ENCODE peak calls at places on chromosomes 11 and 22, in ten cellular contexts. One of them, this sample, is unnamed.
A peak's percentile ranks its signal among the peaks of the same experiment; 100 is the strongest.

GRCh38 chr22:38868886-38869381 is 3.1 kb downstream of the CBX6 start:
- DNase-seq in Peyer's patch: peak; percentile 91
- DNase-seq in IMR-90: peak; percentile 51
- DNase-seq in heart right ventricle: peak; percentile 80
- DNase-seq in SK-N-SH: peak; percentile 83
- DNase-seq in upper lobe of left lung: peak; percentile 79
- DNase-seq in psoas muscle: peak; percentile 90
- DNase-seq in aorta: peak; percentile 95
- DNase-seq in NT2/D1: peak; percentile 36
- DNase-seq in mammary epithelial cell: peak; percentile 36
- DNase-seq in this sample: peak; percentile 88

GRCh38 chr11:1055990-1056771 is 18.5 kb upstream of the MUC2 start:
- DNase-seq in psoas muscle: peak; percentile 34
- DNase-seq in heart right ventricle: no peak
- DNase-seq in SK-N-SH: no peak
- DNase-seq in Peyer's patch: peak; percentile 44
- DNase-seq in NT2/D1: no peak
- DNase-seq in mammary epithelial cell: no peak
- DNase-seq in IMR-90: no peak
- DNase-seq in aorta: peak; percentile 74
- DNase-seq in upper lobe of left lung: peak; percentile 18
- DNase-seq in this sample: peak; percentile 45

GRCh38 chr11:15327786-15328231 is 213.1 kb downstream of the INSC start:
- DNase-seq in IMR-90: peak; percentile 51
- DNase-seq in Peyer's patch: peak; percentile 83
- DNase-seq in SK-N-SH: peak; percentile 68
- DNase-seq in aorta: no peak
- DNase-seq in upper lobe of left lung: peak; percentile 42
- DNase-seq in heart right ventricle: peak; percentile 50
- DNase-seq in mammary epithelial cell: peak; percentile 27
- DNase-seq in psoas muscle: peak; percentile 57
- DNase-seq in NT2/D1: peak; percentile 70
- DNase-seq in this sample: peak; percentile 52

GRCh38 chr11:126561327-126561893 is 205.9 kb downstream of the ST3GAL4 start:
- DNase-seq in IMR-90: peak; percentile 69
- DNase-seq in NT2/D1: peak; percentile 79
- DNase-seq in psoas muscle: no peak
- DNase-seq in heart right ventricle: peak; percentile 48
- DNase-seq in Peyer's patch: no peak
- DNase-seq in SK-N-SH: no peak
- DNase-seq in aorta: no peak
- DNase-seq in mammary epithelial cell: peak; percentile 41
- DNase-seq in upper lobe of left lung: no peak
- DNase-seq in this sample: no peak

GRCh38 chr11:36233226-36233625 is 56.0 kb downstream of the COMMD9 start:
- DNase-seq in Peyer's patch: no peak
- DNase-seq in mammary epithelial cell: no peak
- DNase-seq in heart right ventricle: no peak
- DNase-seq in SK-N-SH: no peak
- DNase-seq in aorta: no peak
- DNase-seq in psoas muscle: no peak
- DNase-seq in upper lobe of left lung: no peak
- DNase-seq in IMR-90: peak; percentile 16
- DNase-seq in NT2/D1: no peak
- DNase-seq in this sample: no peak

GRCh38 chr22:46964773-46965550 is 202.5 kb downstream of the TBC1D22A start:
- DNase-seq in Peyer's patch: no peak
- DNase-seq in NT2/D1: no peak
- DNase-seq in IMR-90: no peak
- DNase-seq in heart right ventricle: no peak
- DNase-seq in SK-N-SH: no peak
- DNase-seq in aorta: no peak
- DNase-seq in upper lobe of left lung: no peak
- DNase-seq in psoas muscle: peak; percentile 34
- DNase-seq in mammary epithelial cell: no peak
- DNase-seq in this sample: no peak

GRCh38 chr11:609355-609811 is 6.4 kb downstream of the IRF7 start:
- DNase-seq in Peyer's patch: no peak
- DNase-seq in IMR-90: no peak
- DNase-seq in psoas muscle: no peak
- DNase-seq in NT2/D1: no peak
- DNase-seq in heart right ventricle: no peak
- DNase-seq in upper lobe of left lung: no peak
- DNase-seq in mammary epithelial cell: no peak
- DNase-seq in aorta: peak; percentile 71
- DNase-seq in SK-N-SH: no peak
- DNase-seq in this sample: no peak

GRCh38 chr22:43060213-43060612 is 29.0 kb downstream of the TTLL1 start:
- DNase-seq in Peyer's patch: peak; percentile 52
- DNase-seq in mammary epithelial cell: no peak
- DNase-seq in SK-N-SH: peak; percentile 60
- DNase-seq in IMR-90: no peak
- DNase-seq in upper lobe of left lung: peak; percentile 26
- DNase-seq in heart right ventricle: no peak
- DNase-seq in NT2/D1: peak; percentile 36
- DNase-seq in psoas muscle: peak; percentile 58
- DNase-seq in aorta: no peak
- DNase-seq in this sample: peak; percentile 52

GRCh38 chr11:119341222-119342022 is 739 bp upstream of the C1QTNF5 start:
- DNase-seq in IMR-90: no peak
- DNase-seq in NT2/D1: no peak
- DNase-seq in aorta: no peak
- DNase-seq in mammary epithelial cell: no peak
- DNase-seq in heart right ventricle: no peak
- DNase-seq in SK-N-SH: no peak
- DNase-seq in upper lobe of left lung: no peak
- DNase-seq in Peyer's patch: no peak
- DNase-seq in psoas muscle: no peak
- DNase-seq in this sample: peak; percentile 43

GRCh38 chr22:42792909-42793847 is 63.9 kb downstream of the ARFGAP3 start:
- DNase-seq in NT2/D1: no peak
- DNase-seq in heart right ventricle: peak; percentile 63
- DNase-seq in SK-N-SH: no peak
- DNase-seq in IMR-90: no peak
- DNase-seq in upper lobe of left lung: peak; percentile 16
- DNase-seq in Peyer's patch: no peak
- DNase-seq in aorta: peak; percentile 74
- DNase-seq in psoas muscle: peak; percentile 69
- DNase-seq in mammary epithelial cell: no peak
- DNase-seq in this sample: no peak

DNA sequence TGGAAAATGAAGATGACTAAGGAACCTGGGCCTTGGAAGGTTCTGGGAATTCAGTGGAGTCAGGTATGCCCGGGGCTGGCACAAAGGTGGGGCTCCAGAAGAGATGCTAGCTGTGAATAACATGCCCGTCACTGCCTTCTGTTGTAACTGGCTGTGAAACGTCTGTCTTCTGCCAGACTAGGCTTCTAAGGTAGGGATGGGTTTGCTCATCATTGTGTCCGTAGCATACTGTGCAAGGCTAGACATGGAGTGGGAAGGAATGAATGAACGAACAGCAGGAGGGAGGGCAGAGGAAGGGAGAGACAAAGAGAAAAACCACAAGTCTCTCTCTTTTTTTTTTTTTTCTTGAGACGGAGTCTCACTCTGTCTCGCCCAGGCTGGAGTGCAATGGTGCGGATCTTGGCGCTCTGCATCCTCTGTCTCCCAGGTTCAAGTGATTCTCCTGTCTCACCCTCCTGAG is 327.4 kb downstream of the MN1 start:
- DNase-seq in psoas muscle: no peak
- DNase-seq in upper lobe of left lung: no peak
- DNase-seq in heart right ventricle: no peak
- DNase-seq in Peyer's patch: no peak
- DNase-seq in mammary epithelial cell: peak; percentile 97
- DNase-seq in aorta: no peak
- DNase-seq in SK-N-SH: no peak
- DNase-seq in IMR-90: no peak
- DNase-seq in NT2/D1: no peak
- DNase-seq in this sample: no peak
- H3K27me3 ChIP-seq in psoas muscle: no peaks in the 10 kb centered on the region
- H3K27me3 ChIP-seq in upper lobe of left lung: no peaks in the 10 kb centered on the region
- H3K27me3 ChIP-seq in heart right ventricle: peaks cover 13% of the 10 kb centered on the region
- H3K27me3 ChIP-seq in Peyer's patch: no peaks in the 10 kb centered on the region
- H3K27me3 ChIP-seq in mammary epithelial cell: no peaks in the 10 kb centered on the region
- H3K27me3 ChIP-seq in aorta: no peaks in the 10 kb centered on the region
- H3K27me3 ChIP-seq in SK-N-SH: no peaks in the 10 kb centered on the region
- H3K27me3 ChIP-seq in IMR-90: peaks cover 7% of the 10 kb centered on the region
- H3K27me3 ChIP-seq in NT2/D1: peaks cover 3% of the 10 kb centered on the region
- H3K27me3 ChIP-seq in this sample: peaks cover 4% of the 10 kb centered on the region

GRCh38 chr11:117826832-117827231 is 2.3 kb upstream of the FXYD2 start:
- DNase-seq in aorta: peak; percentile 15
- DNase-seq in psoas muscle: no peak
- DNase-seq in mammary epithelial cell: no peak
- DNase-seq in NT2/D1: no peak
- DNase-seq in heart right ventricle: no peak
- DNase-seq in IMR-90: no peak
- DNase-seq in SK-N-SH: no peak
- DNase-seq in upper lobe of left lung: peak; percentile 9
- DNase-seq in Peyer's patch: peak; percentile 39
- DNase-seq in this sample: no peak

GRCh38 chr11:117823941-117824420 is 563 bp downstream of the FXYD2 start:
- DNase-seq in upper lobe of left lung: peak; percentile 41
- DNase-seq in IMR-90: no peak
- DNase-seq in aorta: peak; percentile 79
- DNase-seq in Peyer's patch: peak; percentile 49
- DNase-seq in psoas muscle: peak; percentile 80
- DNase-seq in NT2/D1: no peak
- DNase-seq in SK-N-SH: no peak
- DNase-seq in mammary epithelial cell: no peak
- DNase-seq in heart right ventricle: peak; percentile 85
- DNase-seq in this sample: peak; percentile 57

GRCh38 chr11:117824571-117825537 is at the start of gene FXYD2:
- DNase-seq in aorta: peak; percentile 77
- DNase-seq in psoas muscle: peak; percentile 74
- DNase-seq in mammary epithelial cell: no peak
- DNase-seq in IMR-90: no peak
- DNase-seq in Peyer's patch: peak; percentile 62
- DNase-seq in SK-N-SH: no peak
- DNase-seq in heart right ventricle: peak; percentile 62
- DNase-seq in upper lobe of left lung: peak; percentile 52
- DNase-seq in NT2/D1: no peak
- DNase-seq in this sample: peak; percentile 52

GRCh38 chr11:117826360-117826635 is 1.8 kb upstream of the FXYD2 start:
- DNase-seq in Peyer's patch: peak; percentile 13
- DNase-seq in NT2/D1: no peak
- DNase-seq in heart right ventricle: no peak
- DNase-seq in upper lobe of left lung: no peak
- DNase-seq in aorta: peak; percentile 3
- DNase-seq in mammary epithelial cell: no peak
- DNase-seq in psoas muscle: no peak
- DNase-seq in SK-N-SH: no peak
- DNase-seq in IMR-90: no peak
- DNase-seq in this sample: no peak

DNA sequence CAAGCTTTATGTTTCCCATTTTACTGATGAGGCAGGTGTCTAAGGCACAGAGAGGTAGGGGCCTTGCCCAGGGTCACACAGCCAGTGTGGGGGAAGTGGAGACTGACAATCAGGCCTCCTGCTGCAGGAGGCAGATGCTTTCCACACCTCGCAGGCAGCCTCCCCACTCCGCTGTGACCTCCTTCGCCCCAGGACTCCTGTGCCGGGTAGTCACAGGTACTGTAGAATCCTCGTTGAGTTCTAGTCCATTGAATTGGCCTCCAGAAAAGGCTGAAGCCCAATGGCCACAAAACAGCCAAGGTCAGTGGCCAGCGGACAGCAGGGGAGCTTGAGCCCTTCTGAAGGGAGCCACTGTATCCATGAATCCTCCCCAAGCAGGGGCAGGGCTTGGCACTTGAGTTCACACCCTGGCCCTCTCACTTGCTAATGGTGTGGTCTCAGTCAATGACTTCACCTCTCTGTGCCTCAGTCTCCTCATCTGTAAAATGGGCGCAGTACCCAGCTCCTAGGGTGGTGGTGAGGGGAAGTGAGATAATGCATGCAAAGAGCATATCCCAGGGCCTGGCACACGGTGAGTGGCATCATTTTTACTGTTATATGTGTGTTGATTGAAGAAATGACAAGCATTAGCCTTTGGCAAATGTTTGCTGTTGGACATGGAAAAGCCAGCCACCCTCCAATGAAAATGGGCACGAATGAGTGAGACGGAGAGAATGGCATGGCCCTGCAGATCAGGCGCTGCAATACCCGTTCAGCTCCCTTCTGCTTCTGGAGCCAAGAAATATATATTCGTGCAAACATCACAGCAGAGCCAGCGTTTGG is 1.2 kb upstream of the FXYD2 start:
- DNase-seq in psoas muscle: no peak
- DNase-seq in upper lobe of left lung: peak; percentile 18
- DNase-seq in heart right ventricle: no peak
- DNase-seq in aorta: peak; percentile 41
- DNase-seq in IMR-90: no peak
- DNase-seq in Peyer's patch: peak; percentile 30
- DNase-seq in NT2/D1: no peak
- DNase-seq in mammary epithelial cell: no peak
- DNase-seq in SK-N-SH: no peak
- DNase-seq in this sample: no peak
- H3K4me1 ChIP-seq in psoas muscle: peaks cover 12% of the 10 kb centered on the region
- H3K4me1 ChIP-seq in upper lobe of left lung: peaks cover 52% of the 10 kb centered on the region
- H3K4me1 ChIP-seq in heart right ventricle: peaks cover 68% of the 10 kb centered on the region
- H3K4me1 ChIP-seq in aorta: no peaks in the 10 kb centered on the region
- H3K4me1 ChIP-seq in IMR-90: peaks cover 10% of the 10 kb centered on the region
- H3K4me1 ChIP-seq in Peyer's patch: no peaks in the 10 kb centered on the region
- H3K4me1 ChIP-seq in NT2/D1: peaks cover 26% of the 10 kb centered on the region
- H3K4me1 ChIP-seq in mammary epithelial cell: peaks cover 27% of the 10 kb centered on the region
- H3K4me1 ChIP-seq in SK-N-SH: no peaks in the 10 kb centered on the region
- H3K4me1 ChIP-seq in this sample: peaks cover 60% of the 10 kb centered on the region

GRCh38 chr11:128457874-128458273 is 129.5 kb downstream of the ETS1 start:
- DNase-seq in psoas muscle: no peak
- DNase-seq in heart right ventricle: no peak
- DNase-seq in SK-N-SH: no peak
- DNase-seq in aorta: no peak
- DNase-seq in IMR-90: no peak
- DNase-seq in NT2/D1: no peak
- DNase-seq in upper lobe of left lung: no peak
- DNase-seq in mammary epithelial cell: no peak
- DNase-seq in Peyer's patch: no peak
- DNase-seq in this sample: no peak
- H3K36me3 ChIP-seq in psoas muscle: peaks cover 17% of the 10 kb centered on the region
- H3K36me3 ChIP-seq in heart right ventricle: peaks cover 6% of the 10 kb centered on the region
- H3K36me3 ChIP-seq in SK-N-SH: peaks cover 50% of the 10 kb centered on the region
- H3K36me3 ChIP-seq in aorta: peaks cover 6% of the 10 kb centered on the region
- H3K36me3 ChIP-seq in IMR-90: peaks cover 25% of the 10 kb centered on the region
- H3K36me3 ChIP-seq in NT2/D1: peaks cover 35% of the 10 kb centered on the region
- H3K36me3 ChIP-seq in upper lobe of left lung: no peaks in the 10 kb centered on the region
- H3K36me3 ChIP-seq in mammary epithelial cell: peaks cover 49% of the 10 kb centered on the region
- H3K36me3 ChIP-seq in Peyer's patch: no peaks in the 10 kb centered on the region
- H3K36me3 ChIP-seq in this sample: peaks cover 64% of the 10 kb centered on the region

DNA sequence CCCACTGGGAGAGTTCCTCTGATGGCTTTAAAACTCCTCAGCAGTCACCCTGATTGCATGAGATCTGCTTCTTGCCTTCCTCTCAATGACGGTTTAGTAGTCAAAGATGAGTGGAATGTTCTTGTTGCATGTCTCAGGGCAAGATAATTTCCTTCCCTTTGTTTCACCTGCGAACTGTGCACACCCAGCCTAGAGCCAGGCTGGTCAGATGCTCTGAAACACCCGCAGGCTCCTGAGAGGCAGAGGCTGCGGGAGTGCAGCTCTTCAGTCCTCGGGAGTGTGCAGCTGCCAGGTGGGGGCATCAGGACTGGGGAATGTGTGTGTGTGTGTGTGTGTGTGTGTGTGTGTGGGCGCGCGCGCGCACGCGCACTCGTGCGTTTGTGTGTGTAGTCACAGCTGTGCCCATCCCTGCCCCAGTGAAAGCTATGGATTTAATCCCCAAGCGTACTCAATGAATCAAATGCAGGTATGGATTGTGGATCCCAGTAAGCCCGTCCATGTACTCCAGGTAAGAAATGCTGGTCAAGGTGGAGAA is 136.2 kb upstream of the NTM start:
- DNase-seq in IMR-90: no peak
- DNase-seq in Peyer's patch: no peak
- DNase-seq in upper lobe of left lung: no peak
- DNase-seq in aorta: no peak
- DNase-seq in NT2/D1: no peak
- DNase-seq in psoas muscle: no peak
- DNase-seq in SK-N-SH: no peak
- DNase-seq in mammary epithelial cell: no peak
- DNase-seq in heart right ventricle: no peak
- DNase-seq in this sample: no peak
- H3K27me3 ChIP-seq in IMR-90: peaks cover 7% of the 10 kb centered on the region
- H3K27me3 ChIP-seq in Peyer's patch: no peaks in the 10 kb centered on the region
- H3K27me3 ChIP-seq in upper lobe of left lung: no peaks in the 10 kb centered on the region
- H3K27me3 ChIP-seq in aorta: no peaks in the 10 kb centered on the region
- H3K27me3 ChIP-seq in NT2/D1: no peaks in the 10 kb centered on the region
- H3K27me3 ChIP-seq in psoas muscle: no peaks in the 10 kb centered on the region
- H3K27me3 ChIP-seq in SK-N-SH: no peaks in the 10 kb centered on the region
- H3K27me3 ChIP-seq in mammary epithelial cell: no peaks in the 10 kb centered on the region
- H3K27me3 ChIP-seq in heart right ventricle: peaks cover 15% of the 10 kb centered on the region
- H3K27me3 ChIP-seq in this sample: no peaks in the 10 kb centered on the region

This sample was measured in lower lobe of right lung.